ENCODE peak calls at places on chromosome 11, in nine cellular contexts. One of them, this sample, is unnamed.

GRCh38 chr11:80031014-80031565 is 590.3 kb upstream of the TENM4 start:
- DNase-seq in fibroblast of lung: no peak
- DNase-seq in fibroblast of mammary gland: no peak
- DNase-seq in NCI-H1105 treated with DMSO at 0.1 percent for 48 hours: no peak
- DNase-seq in testis: no peak
- DNase-seq in ELR: no peak
- DNase-seq in activated CD4-positive, alpha-beta T cell treated with anti-CD3 and anti-CD28 coated beads, Interleukin-2, amount 50 U/mL, for 48 hours: no peak
- DNase-seq in neural crest cell: no peak
- DNase-seq in activated CD8-positive, alpha-beta T cell treated with anti-CD3 and anti-CD28 coated beads for 36 hours: no peak
- DNase-seq in this sample: no peak

GRCh38 chr11:104323841-104324240 is 159.9 kb upstream of the PDGFD start:
- DNase-seq in fibroblast of lung: no peak
- DNase-seq in fibroblast of mammary gland: no peak
- DNase-seq in NCI-H1105 treated with DMSO at 0.1 percent for 48 hours: no peak
- DNase-seq in testis: no peak
- DNase-seq in ELR: no peak
- DNase-seq in activated CD4-positive, alpha-beta T cell treated with anti-CD3 and anti-CD28 coated beads, Interleukin-2, amount 50 U/mL, for 48 hours: no peak
- DNase-seq in neural crest cell: no peak
- DNase-seq in activated CD8-positive, alpha-beta T cell treated with anti-CD3 and anti-CD28 coated beads for 36 hours: no peak
- DNase-seq in this sample: no peak

GRCh38 chr11:128380280-128380604 is 207.1 kb downstream of the ETS1 start:
- DNase-seq in fibroblast of lung: no peak
- DNase-seq in fibroblast of mammary gland: no peak
- DNase-seq in NCI-H1105 treated with DMSO at 0.1 percent for 48 hours: no peak
- DNase-seq in testis: no peak
- DNase-seq in ELR: peak
- DNase-seq in activated CD4-positive, alpha-beta T cell treated with anti-CD3 and anti-CD28 coated beads, Interleukin-2, amount 50 U/mL, for 48 hours: no peak
- DNase-seq in neural crest cell: no peak
- DNase-seq in activated CD8-positive, alpha-beta T cell treated with anti-CD3 and anti-CD28 coated beads for 36 hours: no peak
- DNase-seq in this sample: peak

GRCh38 chr11:34613462-34614183 is 7.3 kb upstream of the EHF start:
- DNase-seq in fibroblast of lung: no peak
- DNase-seq in fibroblast of mammary gland: no peak
- DNase-seq in NCI-H1105 treated with DMSO at 0.1 percent for 48 hours: no peak
- DNase-seq in testis: no peak
- DNase-seq in ELR: no peak
- DNase-seq in activated CD4-positive, alpha-beta T cell treated with anti-CD3 and anti-CD28 coated beads, Interleukin-2, amount 50 U/mL, for 48 hours: no peak
- DNase-seq in neural crest cell: no peak
- DNase-seq in activated CD8-positive, alpha-beta T cell treated with anti-CD3 and anti-CD28 coated beads for 36 hours: no peak
- DNase-seq in this sample: no peak

GRCh38 chr11:45578286-45578685 is 87.1 kb downstream of the CHST1 start:
- DNase-seq in fibroblast of lung: no peak
- DNase-seq in fibroblast of mammary gland: no peak
- DNase-seq in NCI-H1105 treated with DMSO at 0.1 percent for 48 hours: no peak
- DNase-seq in testis: no peak
- DNase-seq in ELR: no peak
- DNase-seq in activated CD4-positive, alpha-beta T cell treated with anti-CD3 and anti-CD28 coated beads, Interleukin-2, amount 50 U/mL, for 48 hours: no peak
- DNase-seq in neural crest cell: no peak
- DNase-seq in activated CD8-positive, alpha-beta T cell treated with anti-CD3 and anti-CD28 coated beads for 36 hours: no peak
- DNase-seq in this sample: no peak

GRCh38 chr11:75476716-75477613 is 44.0 kb upstream of the KLHL35 start:
- DNase-seq in fibroblast of lung: no peak
- DNase-seq in fibroblast of mammary gland: no peak
- DNase-seq in NCI-H1105 treated with DMSO at 0.1 percent for 48 hours: peak
- DNase-seq in testis: no peak
- DNase-seq in ELR: no peak
- DNase-seq in activated CD4-positive, alpha-beta T cell treated with anti-CD3 and anti-CD28 coated beads, Interleukin-2, amount 50 U/mL, for 48 hours: no peak
- DNase-seq in neural crest cell: no peak
- DNase-seq in activated CD8-positive, alpha-beta T cell treated with anti-CD3 and anti-CD28 coated beads for 36 hours: no peak
- DNase-seq in this sample: peak

GRCh38 chr11:9568854-9569587 is 4.4 kb upstream of the WEE1 start:
- DNase-seq in fibroblast of lung: peak
- DNase-seq in fibroblast of mammary gland: peak
- DNase-seq in NCI-H1105 treated with DMSO at 0.1 percent for 48 hours: no peak
- DNase-seq in testis: peak
- DNase-seq in ELR: peak
- DNase-seq in activated CD4-positive, alpha-beta T cell treated with anti-CD3 and anti-CD28 coated beads, Interleukin-2, amount 50 U/mL, for 48 hours: no peak
- DNase-seq in neural crest cell: no peak
- DNase-seq in activated CD8-positive, alpha-beta T cell treated with anti-CD3 and anti-CD28 coated beads for 36 hours: no peak
- DNase-seq in this sample: peak

GRCh38 chr11:130510407-130511006 is 62.1 kb downstream of the ADAMTS15 start:
- DNase-seq in fibroblast of lung: peak
- DNase-seq in fibroblast of mammary gland: peak
- DNase-seq in NCI-H1105 treated with DMSO at 0.1 percent for 48 hours: no peak
- DNase-seq in testis: peak
- DNase-seq in ELR: no peak
- DNase-seq in activated CD4-positive, alpha-beta T cell treated with anti-CD3 and anti-CD28 coated beads, Interleukin-2, amount 50 U/mL, for 48 hours: no peak
- DNase-seq in neural crest cell: no peak
- DNase-seq in activated CD8-positive, alpha-beta T cell treated with anti-CD3 and anti-CD28 coated beads for 36 hours: no peak
- DNase-seq in this sample: peak

This sample was measured in osteoblast.